ENCODE peak calls at places on chromosomes 7 and 10, in ten cellular contexts. H is HTR-8/SVneo; L is activated CD8-positive, alpha-beta memory T cell treated with anti-CD3 and anti-CD28 coated beads, Interleukin-2, amount 10 ng/mL, durations not matched to agents 7 days and 5 days; B is Kasumi-1; F is AG08395; W is hippocampal formation; U is stimulated activated CD4-positive, alpha-beta T cell treated with anti-CD3 and anti-CD28 coated beads, Interleukin-1b, Interleukin-23, amount 100 ng/mL, for 1 hour; M is GM13977; Y is cardiac fibroblast; C is activated naive CD4-positive, alpha-beta T cell treated with anti-CD3 and anti-CD28 coated beads for 36 hours. X is an unnamed sample.
A peak's percentile ranks its signal among the peaks of the same experiment; 100 is the strongest.

GRCh38 chr7:22109761-22110160 is 164.1 kb upstream of the CDCA7L start:
- DNase-seq in H (peak; percentile 10), L (no peak), B (peak; percentile 12), F (peak; percentile 27), W (peak; percentile 55), U (no peak), M (no peak), Y (peak; percentile 63), C (peak; percentile 44), X (no peak)

GRCh38 chr7:51006483-51007235 is 224.0 kb upstream of the GRB10 start:
- DNase-seq in H (no peak), L (no peak), B (no peak), F (no peak), W (no peak), U (no peak), M (no peak), Y (no peak), C (no peak), X (peak; percentile 80)

GRCh38 chr7:94436018-94436604 is 41.4 kb downstream of the COL1A2 start:
- DNase-seq in H (peak; percentile 33), L (peak; percentile 55), B (peak; percentile 78), F (peak; percentile 73), W (peak; percentile 18), U (peak; percentile 20), M (peak; percentile 31), Y (peak; percentile 88), C (peak; percentile 68), X (no peak)

GRCh38 chr10:125799446-125799845 is 23.6 kb downstream of the UROS start:
- DNase-seq in H (no peak), L (no peak), B (no peak), F (no peak), W (no peak), U (no peak), M (no peak), Y (no peak), C (no peak), X (no peak)

GRCh38 chr10:35409094-35409582 is 72.8 kb downstream of the CCNY start:
- DNase-seq in H (peak; percentile 88), L (no peak), B (peak; percentile 69), F (peak; percentile 91), W (peak; percentile 61), U (no peak), M (no peak), Y (peak; percentile 84), C (peak; percentile 44), X (no peak)

GRCh38 chr10:50063100-50063499 is 4.7 kb upstream of the WASHC2A start:
- DNase-seq in H (no peak), L (no peak), B (no peak), F (no peak), W (no peak), U (no peak), M (peak; percentile 9), Y (no peak), C (no peak), X (no peak)

GRCh38 chr7:106736508-106737201 is 75.7 kb upstream of the CCDC71L start:
- DNase-seq in H (peak; percentile 38), L (peak; percentile 66), B (peak; percentile 89), F (peak; percentile 75), W (peak; percentile 9), U (no peak), M (peak; percentile 33), Y (peak; percentile 90), C (peak; percentile 72), X (no peak)

GRCh38 chr7:39565538-39565937 is 666 bp upstream of the YAE1 start:
- DNase-seq in H (no peak), L (no peak), B (no peak), F (no peak), W (no peak), U (no peak), M (no peak), Y (no peak), C (no peak), X (no peak)

GRCh38 chr10:49058341-49059255 is 56.7 kb downstream of the VSTM4 start:
- DNase-seq in H (no peak), L (no peak), B (no peak), F (peak; percentile 53), W (no peak), U (no peak), M (no peak), Y (peak; percentile 8), C (no peak), X (peak; percentile 83)

GRCh38 chr10:5945561-5946418 is 31.6 kb downstream of the IL15RA start:
- DNase-seq in H (peak; percentile 45), L (no peak), B (no peak), F (peak; percentile 92), W (peak; percentile 27), U (no peak), M (no peak), Y (peak; percentile 87), C (no peak), X (no peak)

GRCh38 chr10:43078986-43079273 is 2.1 kb downstream of the RET start:
- DNase-seq in H (peak; percentile 49), L (no peak), B (peak; percentile 81), F (no peak), W (peak; percentile 17), U (no peak), M (peak; percentile 69), Y (peak; percentile 33), C (peak; percentile 49), X (no peak)

GRCh38 chr7:28572321-28573058 is 160.2 kb downstream of the CREB5 start:
- DNase-seq in H (no peak), L (no peak), B (no peak), F (no peak), W (no peak), U (no peak), M (no peak), Y (no peak), C (no peak), X (no peak)

GRCh38 chr10:16751244-16751643 is 66.0 kb downstream of the RSU1 start:
- DNase-seq in H (no peak), L (no peak), B (no peak), F (no peak), W (no peak), U (no peak), M (no peak), Y (no peak), C (no peak), X (no peak)

GRCh38 chr7:12802070-12802469 is 114.6 kb downstream of the ARL4A start:
- DNase-seq in H (no peak), L (no peak), B (no peak), F (no peak), W (no peak), U (no peak), M (no peak), Y (no peak), C (no peak), X (no peak)

GRCh38 chr10:96618648-96619047 is 31.8 kb upstream of the TM9SF3 start:
- DNase-seq in H (no peak), L (no peak), B (no peak), F (peak; percentile 44), W (peak; percentile 34), U (no peak), M (no peak), Y (peak; percentile 29), C (no peak), X (no peak)

GRCh38 chr7:73717025-73717807 is 2.3 kb downstream of the STX1A start:
- DNase-seq in H (no peak), L (no peak), B (peak; percentile 13), F (no peak), W (no peak), U (no peak), M (no peak), Y (peak; percentile 61), C (no peak), X (no peak)

GRCh38 chr7:90595341-90595800 is 750 bp upstream of the CDK14 start:
- DNase-seq in H (no peak), L (no peak), B (no peak), F (no peak), W (no peak), U (no peak), M (no peak), Y (no peak), C (no peak), X (no peak)

GRCh38 chr7:84154991-84155781 is 39.4 kb downstream of the SEMA3A start:
- DNase-seq in H (no peak), L (no peak), B (no peak), F (no peak), W (no peak), U (no peak), M (no peak), Y (no peak), C (no peak), X (no peak)

X was measured in esophagus muscularis mucosa.